ENCODE peak calls at places on chromosomes 2 and 18, in five cellular contexts. I, H, Q, K and F are unnamed samples.

GRCh38 chr2:197614532-197614931 is 60.9 kb downstream of the RFTN2 start:
- DNase-seq in H (no peak), K (no peak), Q (no peak), I (no peak), F (no peak)

GRCh38 chr18:49933530-49933929 is 120.2 kb upstream of the ACAA2 start:
- DNase-seq in I (no peak), Q (no peak), K (no peak), H (no peak), F (peak; percentile 70)

GRCh38 chr2:231552752-231553151 is 22.5 kb upstream of the NMUR1 start:
- DNase-seq in I (no peak), K (no peak), Q (no peak), H (no peak), F (no peak)

GRCh38 chr18:58221060-58221725 is 177.2 kb downstream of the NEDD4L start:
- DNase-seq in I (peak; percentile 94), K (no peak), H (no peak), Q (peak; percentile 81), F (peak; percentile 98)

GRCh38 chr2:138104071-138104470 is 139.8 kb downstream of the HNMT start:
- DNase-seq in I (no peak), H (no peak), Q (no peak), K (no peak), F (peak; percentile 43)

GRCh38 chr2:101729521-101730190 is 32.1 kb downstream of the MAP4K4 start:
- DNase-seq in Q (no peak), K (no peak), I (no peak), H (no peak), F (no peak)

GRCh38 chr2:166197446-166197845 is 69.6 kb upstream of the SCN1A start:
- DNase-seq in H (no peak), I (no peak), Q (peak; percentile 20), K (no peak), F (no peak)

GRCh38 chr18:69487488-69488394 is 87.1 kb downstream of the DOK6 start:
- DNase-seq in I (no peak), K (no peak), H (no peak), Q (no peak), F (no peak)

GRCh38 chr2:160473508-160474318 is 19.9 kb downstream of the RBMS1 start:
- DNase-seq in I (no peak), H (no peak), Q (no peak), K (no peak), F (no peak)

GRCh38 chr2:36416370-36417165 is 61.0 kb downstream of the CRIM1 start:
- DNase-seq in K (no peak), Q (no peak), H (no peak), I (no peak), F (no peak)

GRCh38 chr2:1491751-1492150 is 78.5 kb downstream of the TPO start:
- DNase-seq in H (no peak), I (no peak), K (no peak), Q (no peak), F (no peak)

GRCh38 chr2:60555794-60556161 is 2.3 kb upstream of the BCL11A start:
- DNase-seq in H (no peak), I (no peak), K (no peak), Q (no peak), F (no peak)

GRCh38 chr2:240839152-240840143 is 19.4 kb upstream of the KIF1A start:
- DNase-seq in H (no peak), I (no peak), Q (no peak), K (no peak), F (no peak)

GRCh38 chr2:19120941-19121750 is 237.3 kb downstream of the OSR1 start:
- DNase-seq in I (peak; percentile 81), K (no peak), H (no peak), Q (peak; percentile 26), F (peak; percentile 98)

GRCh38 chr2:111117666-111118454 is 2.9 kb upstream of the BCL2L11 start:
- DNase-seq in K (no peak), H (peak; percentile 66), I (no peak), Q (no peak), F (peak; percentile 29)

GRCh38 chr2:72028351-72028995 is 119.2 kb downstream of the CYP26B1 start:
- DNase-seq in K (no peak), I (no peak), Q (no peak), H (no peak), F (no peak)

GRCh38 chr2:171083426-171083825 is 77.3 kb downstream of the TLK1 start:
- DNase-seq in Q (no peak), K (no peak), I (no peak), H (no peak), F (no peak)

GRCh38 chr2:111116843-111117665 is 3.7 kb upstream of the BCL2L11 start:
- DNase-seq in K (peak; percentile 46), Q (peak; percentile 82), I (no peak), H (peak; percentile 69), F (peak; percentile 76)

GRCh38 chr2:225768741-225769140 is 369.2 kb downstream of the NYAP2 start:
- DNase-seq in I (no peak), H (no peak), Q (no peak), K (no peak), F (no peak)

GRCh38 chr2:68411397-68412126 is 46.5 kb downstream of the PLEK start:
- DNase-seq in K (peak; percentile 84), H (no peak), I (no peak), Q (no peak), F (no peak)

GRCh38 chr18:77103991-77104521 is 28.5 kb downstream of the MBP start:
- DNase-seq in Q (no peak), I (no peak), K (no peak), H (peak; percentile 46), F (no peak)

GRCh38 chr18:77105680-77106079 is 26.9 kb downstream of the MBP start:
- DNase-seq in I (no peak), H (no peak), Q (no peak), K (no peak), F (no peak)

GRCh38 chr18:77106331-77106730 is 26.3 kb downstream of the MBP start:
- DNase-seq in Q (no peak), H (no peak), K (no peak), I (no peak), F (no peak)

GRCh38 chr18:77103181-77103875 is 29.3 kb downstream of the MBP start:
- DNase-seq in K (no peak), Q (no peak), I (no peak), H (no peak), F (no peak)

DNA sequence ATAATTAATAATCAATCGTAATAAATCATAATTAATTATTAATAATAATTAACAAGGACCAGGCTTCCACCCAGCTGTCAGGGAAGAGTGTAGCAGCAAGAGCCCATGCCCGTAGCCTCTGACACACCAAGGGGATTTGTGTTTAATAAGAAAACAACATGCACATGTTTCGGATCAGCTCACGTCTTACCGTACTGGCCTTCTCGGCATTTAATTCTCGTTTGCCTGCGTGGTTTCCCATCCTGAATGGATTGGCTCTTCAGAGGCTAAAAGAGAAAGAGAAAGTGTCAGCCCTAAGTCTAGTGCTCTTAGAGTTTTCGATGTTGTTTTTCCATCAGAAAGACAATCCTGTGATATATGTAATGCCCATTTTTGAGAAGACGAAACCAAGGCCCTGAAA is 27.6 kb downstream of the MBP start:
- DNase-seq in H (no peak), K (no peak), I (no peak), Q (no peak), F (no peak)
- H3K4me1 ChIP-seq in H (peaks cover 43% of the 10 kb centered on the region), K (peaks cover 73% of the 10 kb centered on the region), I (peaks cover 59% of the 10 kb centered on the region), Q (peaks cover 9% of the 10 kb centered on the region), F (peaks cover 41% of the 10 kb centered on the region)

GRCh38 chr18:79524181-79525078 is 128.7 kb downstream of the NFATC1 start:
- DNase-seq in H (no peak), K (no peak), I (no peak), Q (no peak), F (no peak)

GRCh38 chr18:79523738-79524180 is 128.0 kb downstream of the NFATC1 start:
- DNase-seq in H (no peak), I (no peak), Q (no peak), K (peak; percentile 49), F (no peak)

GRCh38 chr18:79523221-79523737 is 127.5 kb downstream of the NFATC1 start:
- DNase-seq in I (no peak), H (no peak), K (no peak), Q (no peak), F (no peak)

GRCh38 chr18:79521806-79522205 is 126.1 kb downstream of the NFATC1 start:
- DNase-seq in K (no peak), H (no peak), Q (no peak), I (no peak), F (no peak)

DNA sequence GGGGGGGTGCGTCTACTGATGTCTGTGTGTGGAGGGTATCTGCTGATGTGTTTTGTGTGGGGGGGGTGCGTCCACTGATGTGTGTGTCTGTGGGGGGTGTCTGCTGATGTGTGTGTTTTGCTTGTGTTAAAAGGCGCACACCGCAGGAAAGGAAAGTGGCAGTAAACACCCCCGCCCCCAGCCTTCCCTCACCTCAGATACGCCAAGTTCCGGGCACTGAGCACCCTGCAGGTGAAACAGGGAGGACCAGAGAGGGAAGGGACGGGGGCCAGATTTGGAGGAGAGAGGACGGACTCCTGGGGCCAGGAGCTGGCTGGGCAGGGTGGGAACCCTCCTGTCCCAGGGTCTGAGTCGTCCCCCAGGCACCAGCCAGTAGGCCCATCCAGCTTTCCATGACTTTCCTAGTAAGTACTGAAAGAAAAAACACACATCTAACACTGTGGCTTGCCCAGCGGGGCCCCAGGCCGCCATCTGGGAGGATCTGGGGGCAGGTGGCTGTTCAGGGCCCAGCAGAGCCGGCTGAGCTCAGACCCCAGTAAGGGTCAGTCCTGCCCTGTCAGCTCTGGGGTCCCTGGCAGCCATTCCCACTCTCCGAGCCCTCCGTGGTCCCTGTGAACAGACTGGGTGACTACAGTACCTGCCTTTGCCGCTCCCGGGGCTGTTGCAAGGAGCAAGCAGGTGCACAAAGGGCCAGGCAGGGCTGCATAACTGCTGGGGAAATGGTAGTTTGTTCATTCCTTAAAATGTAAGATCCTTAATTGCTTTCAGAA is 126.9 kb downstream of the NFATC1 start:
- DNase-seq in Q (no peak), H (no peak), I (no peak), K (no peak), F (no peak)
- H3K9ac ChIP-seq in Q (no peak overlapping the region), H (no peak overlapping the region), I (no peak overlapping the region), K (peak overlapping the region; percentile 21), F (no peak overlapping the region)

DNA sequence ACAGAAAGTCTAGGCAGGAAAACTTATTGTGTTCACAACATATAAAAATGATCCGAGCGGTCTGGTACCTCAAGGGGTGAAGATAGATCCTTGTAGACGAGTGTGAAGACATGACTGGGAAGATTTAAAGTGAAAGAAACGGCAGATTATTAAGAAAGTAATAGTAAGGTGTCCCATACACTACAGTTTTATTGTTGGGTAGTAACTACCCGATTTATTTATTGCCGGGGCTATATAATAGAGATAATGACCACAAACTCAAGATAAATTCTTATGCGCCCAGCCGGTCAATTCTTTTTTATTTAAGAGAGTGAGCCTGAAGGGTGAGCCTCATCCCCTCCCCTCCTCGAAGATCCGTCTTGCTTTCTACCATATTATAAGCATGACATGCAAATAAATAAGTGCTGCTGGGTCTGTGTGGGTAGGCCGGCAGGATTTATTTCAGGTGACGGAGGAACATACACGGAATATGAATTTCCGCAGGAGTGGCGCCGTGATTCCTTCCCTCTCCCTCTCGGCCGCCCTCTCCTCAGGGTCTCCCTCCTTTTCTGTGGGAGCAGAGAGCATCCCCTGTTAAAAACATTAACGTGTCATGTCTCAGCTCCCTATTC is 147.5 kb downstream of the MEIS1 start:
- DNase-seq in K (no peak), I (no peak), Q (no peak), H (no peak), F (no peak)
- TF ChIP-seq EZH2 in K (peak; percentile 17), I (no peak), Q (peak; percentile 0), H (no peak), F (peak; percentile 44)

DNA sequence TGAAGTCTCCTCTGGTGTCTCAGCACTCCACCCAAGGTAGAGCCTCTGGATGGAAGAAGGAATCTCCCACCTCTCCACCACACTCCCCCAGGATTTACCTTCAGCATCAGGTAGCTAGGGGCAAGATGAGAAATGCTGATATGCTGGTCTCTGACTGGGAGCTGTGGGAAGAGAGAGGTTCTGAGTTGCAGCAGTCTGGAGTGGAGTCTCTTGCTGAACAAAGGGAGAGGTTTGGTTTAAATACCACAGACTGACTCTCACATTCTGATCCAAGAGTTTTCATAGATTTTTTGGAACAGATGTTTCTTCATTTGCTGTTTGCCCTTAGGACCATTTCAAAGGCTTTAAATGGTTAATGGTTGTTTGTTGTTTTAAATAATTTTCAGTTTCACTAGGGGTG is 1.1 kb upstream of the CFLAR start:
- DNase-seq in I (no peak), Q (no peak), H (peak; percentile 16), K (no peak), F (no peak)
- H3K4me1 ChIP-seq in I (peaks cover 17% of the 10 kb centered on the region), Q (peaks cover 58% of the 10 kb centered on the region), H (peaks cover 34% of the 10 kb centered on the region), K (peaks cover 6% of the 10 kb centered on the region), F (peaks cover 22% of the 10 kb centered on the region)